ENCODE peak calls at places on chromosomes 1 and 21, in seven cellular contexts. O is fibroblast of pulmonary artery, X is mucosa of descending colon, B is tibial nerve, N is Peyer's patch, T is left ventricle myocardium inferior, Q is coronary artery. S is an unnamed sample.

GRCh38 chr1:61280457-61280856 is 198.1 kb downstream of the NFIA start:
- DNase-seq in O (no peak), X (no peak), B (no peak), N (no peak), T (no peak), Q (no peak), S (no peak)

GRCh38 chr1:227845519-227845918 is 30.0 kb downstream of the PRSS38 start:
- DNase-seq in O (no peak), X (no peak), B (no peak), N (no peak), T (no peak), Q (no peak), S (no peak)

GRCh38 chr21:36883532-36884486 is 82.7 kb downstream of the HLCS start:
- DNase-seq in O (no peak), X (no peak), B (no peak), N (no peak), T (no peak), Q (no peak), S (no peak)

GRCh38 chr1:1283821-1284220 is 3.6 kb downstream of the SCNN1D start:
- DNase-seq in O (no peak), X (no peak), B (no peak), N (no peak), T (no peak), Q (no peak), S (no peak)

GRCh38 chr1:206558794-206559660 is 51.7 kb downstream of the RASSF5 start:
- DNase-seq in O (no peak), X (no peak), B (no peak), N (peak), T (no peak), Q (no peak), S (no peak)

GRCh38 chr1:219460561-219461511 is 152.1 kb downstream of the ZC3H11B start:
- DNase-seq in O (no peak), X (no peak), B (no peak), N (no peak), T (no peak), Q (no peak), S (no peak)

GRCh38 chr1:15939181-15940109 is 36.5 kb downstream of the ZBTB17 start:
- DNase-seq in O (no peak), X (peak), B (no peak), N (no peak), T (no peak), Q (peak), S (no peak)

GRCh38 chr1:207007352-207008033 is 25.1 kb downstream of the C1orf116 start:
- DNase-seq in O (peak), X (no peak), B (peak), N (no peak), T (no peak), Q (no peak), S (no peak)

GRCh38 chr1:44249543-44249942 is 36.3 kb downstream of the DMAP1 start:
- DNase-seq in O (peak), X (no peak), B (no peak), N (no peak), T (no peak), Q (no peak), S (no peak)

GRCh38 chr1:176049582-176049981 is 157.5 kb downstream of the COP1 start:
- DNase-seq in O (no peak), X (no peak), B (no peak), N (no peak), T (no peak), Q (no peak), S (no peak)

GRCh38 chr1:155499953-155500621 is 62.5 kb downstream of the ASH1L start:
- DNase-seq in O (peak), X (peak), B (no peak), N (no peak), T (no peak), Q (no peak), S (no peak)

GRCh38 chr1:109161836-109162606 is 48.1 kb downstream of the ELAPOR1 start:
- DNase-seq in O (peak), X (no peak), B (peak), N (no peak), T (peak), Q (no peak), S (no peak)

GRCh38 chr21:29238967-29239289 is 59.8 kb upstream of the BACH1 start:
- DNase-seq in O (no peak), X (peak), B (peak), N (no peak), T (no peak), Q (no peak), S (no peak)

GRCh38 chr1:201718346-201719202 is 110.4 kb upstream of the IPO9 start:
- DNase-seq in O (no peak), X (no peak), B (no peak), N (no peak), T (no peak), Q (no peak), S (peak)

GRCh38 chr1:196160066-196160795 is 448.0 kb downstream of the KCNT2 start:
- DNase-seq in O (peak), X (no peak), B (no peak), N (no peak), T (no peak), Q (no peak), S (no peak)

GRCh38 chr1:98556521-98557158 is 104.9 kb upstream of the SNX7 start:
- DNase-seq in O (peak), X (no peak), B (no peak), N (no peak), T (no peak), Q (no peak), S (no peak)

GRCh38 chr1:222009105-222009730 is 267.3 kb upstream of the DUSP10 start:
- DNase-seq in O (peak), X (peak), B (peak), N (peak), T (no peak), Q (no peak), S (no peak)

GRCh38 chr1:55337801-55338447 is 122.8 kb upstream of the USP24 start:
- DNase-seq in O (peak), X (peak), B (no peak), N (no peak), T (no peak), Q (peak), S (no peak)

GRCh38 chr1:172269084-172269483 is 151.4 kb upstream of the C1orf105 start:
- DNase-seq in O (no peak), X (no peak), B (no peak), N (no peak), T (no peak), Q (no peak), S (no peak)

GRCh38 chr1:207181838-207182237 is 77.8 kb downstream of the C4BPA start:
- DNase-seq in O (peak), X (no peak), B (no peak), N (no peak), T (no peak), Q (no peak), S (no peak)

GRCh38 chr1:76374111-76374510 is 299.6 kb downstream of the ST6GALNAC3 start:
- DNase-seq in O (no peak), X (no peak), B (no peak), N (no peak), T (no peak), Q (no peak), S (no peak)

GRCh38 chr1:42085596-42085995 is 67.6 kb upstream of the GUCA2B start:
- DNase-seq in O (peak), X (no peak), B (no peak), N (no peak), T (no peak), Q (no peak), S (no peak)

GRCh38 chr1:162191396-162192322 is 122.2 kb downstream of the NOS1AP start:
- DNase-seq in O (no peak), X (peak), B (no peak), N (no peak), T (no peak), Q (no peak), S (no peak)

GRCh38 chr1:200129480-200129879 is 102.0 kb downstream of the NR5A2 start:
- DNase-seq in O (no peak), X (no peak), B (no peak), N (no peak), T (no peak), Q (no peak), S (no peak)

GRCh38 chr1:7120863-7121621 is 335.8 kb downstream of the CAMTA1 start:
- DNase-seq in O (no peak), X (no peak), B (no peak), N (no peak), T (no peak), Q (no peak), S (no peak)

GRCh38 chr1:7116001-7116400 is 330.7 kb downstream of the CAMTA1 start:
- DNase-seq in O (no peak), X (no peak), B (no peak), N (no peak), T (no peak), Q (no peak), S (no peak)

GRCh38 chr1:7117265-7117598 is 332.0 kb downstream of the CAMTA1 start:
- DNase-seq in O (no peak), X (no peak), B (no peak), N (no peak), T (no peak), Q (no peak), S (no peak)

GRCh38 chr1:7121622-7121988 is 336.4 kb downstream of the CAMTA1 start:
- DNase-seq in O (no peak), X (no peak), B (no peak), N (no peak), T (peak), Q (no peak), S (no peak)

DNA sequence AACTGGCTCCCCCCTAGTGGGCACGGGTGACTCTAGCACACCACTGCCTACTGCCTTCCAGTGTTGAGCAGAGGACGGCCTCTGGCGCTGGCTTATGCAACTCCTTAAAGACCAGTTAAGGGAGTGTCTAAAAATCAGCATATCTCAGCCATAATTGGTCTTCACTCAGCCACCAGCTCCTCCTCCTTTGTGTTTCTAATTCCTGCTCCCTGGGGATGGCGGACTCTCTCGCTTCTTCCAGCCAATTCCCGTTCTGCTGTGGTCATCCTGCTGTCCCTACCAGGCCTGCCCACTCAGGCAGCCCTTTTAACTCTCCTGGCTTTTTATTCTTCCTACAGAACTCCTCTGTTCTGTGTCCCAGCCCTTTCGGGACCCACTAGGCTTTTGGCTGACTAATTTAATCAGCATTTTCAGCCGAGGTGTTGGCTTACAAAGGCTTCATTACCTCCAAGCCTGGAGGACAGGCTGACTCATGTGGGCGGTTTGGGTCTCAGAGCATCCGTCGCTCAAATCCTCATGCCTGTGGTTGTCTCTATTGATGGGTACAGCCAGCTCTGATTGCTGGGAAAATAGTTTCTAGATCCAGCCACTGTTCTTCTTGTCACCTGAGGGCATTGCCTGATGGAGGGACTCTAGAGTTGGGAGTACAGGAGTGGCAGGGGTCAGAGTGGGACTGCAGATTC is 332.5 kb downstream of the CAMTA1 start:
- DNase-seq in O (peak), X (peak), B (no peak), N (no peak), T (no peak), Q (no peak), S (no peak)
- TF ChIP-seq CTCF in O (no peak), X (no peak), B (no peak), N (no peak), T (no peak), Q (no peak), S (no peak)

DNA sequence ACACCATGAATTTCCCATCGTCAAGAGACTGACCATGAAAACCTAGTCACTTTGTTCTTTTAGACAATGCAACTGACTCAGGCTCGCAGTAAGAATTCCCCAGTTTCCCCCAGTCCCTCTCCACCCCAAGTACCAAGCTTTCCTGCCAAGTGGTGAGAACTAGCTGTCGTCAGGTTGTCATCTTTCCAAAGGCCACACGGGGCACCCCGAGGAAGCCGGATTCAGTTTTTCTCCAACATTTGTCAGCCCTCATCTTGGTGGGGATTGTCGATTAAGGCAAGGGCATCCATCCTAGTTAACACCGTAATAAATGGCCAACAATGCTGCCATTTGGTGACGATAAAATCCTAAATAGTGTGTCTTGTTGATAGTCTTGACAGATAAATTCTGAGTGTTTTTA is 56.0 kb upstream of the PROX1 start:
- DNase-seq in O (no peak), X (no peak), B (no peak), N (no peak), T (no peak), Q (no peak), S (no peak)
- TF ChIP-seq CTCF in O (no peak), X (no peak), B (no peak), N (no peak), T (peak), Q (no peak), S (no peak)

GRCh38 chr1:234123867-234124266 is 219.4 kb downstream of the SLC35F3 start:
- DNase-seq in O (peak), X (no peak), B (no peak), N (no peak), T (no peak), Q (no peak), S (no peak)

GRCh38 chr1:234120327-234120944 is 216.0 kb downstream of the SLC35F3 start:
- DNase-seq in O (no peak), X (no peak), B (no peak), N (no peak), T (no peak), Q (no peak), S (no peak)

GRCh38 chr1:234125714-234126113 is 221.2 kb downstream of the SLC35F3 start:
- DNase-seq in O (no peak), X (no peak), B (no peak), N (no peak), T (no peak), Q (no peak), S (no peak)

GRCh38 chr1:234125283-234125682 is 220.8 kb downstream of the SLC35F3 start:
- DNase-seq in O (no peak), X (peak), B (no peak), N (no peak), T (no peak), Q (no peak), S (no peak)
- TF ChIP-seq CTCF in O (peak), X (no peak), B (no peak), N (no peak), T (no peak), Q (no peak), S (peak)

GRCh38 chr1:22527555-22528296 is 35.6 kb upstream of the EPHA8 start:
- DNase-seq in O (peak), X (no peak), B (no peak), N (no peak), T (no peak), Q (no peak), S (no peak)
- TF ChIP-seq CTCF in O (no peak), X (no peak), B (no peak), N (no peak), T (peak), Q (no peak), S (peak)

GRCh38 chr1:24872446-24872845 is 57.6 kb downstream of the RUNX3 start:
- DNase-seq in O (no peak), X (no peak), B (no peak), N (no peak), T (no peak), Q (no peak), S (no peak)

GRCh38 chr1:24873148-24873547 is 56.9 kb downstream of the RUNX3 start:
- DNase-seq in O (no peak), X (no peak), B (no peak), N (no peak), T (no peak), Q (no peak), S (no peak)

GRCh38 chr1:24870551-24871195 is 59.4 kb downstream of the RUNX3 start:
- DNase-seq in O (no peak), X (no peak), B (no peak), N (no peak), T (no peak), Q (no peak), S (no peak)

GRCh38 chr1:24874056-24874455 is 56.0 kb downstream of the RUNX3 start:
- DNase-seq in O (no peak), X (no peak), B (no peak), N (no peak), T (no peak), Q (no peak), S (no peak)

DNA sequence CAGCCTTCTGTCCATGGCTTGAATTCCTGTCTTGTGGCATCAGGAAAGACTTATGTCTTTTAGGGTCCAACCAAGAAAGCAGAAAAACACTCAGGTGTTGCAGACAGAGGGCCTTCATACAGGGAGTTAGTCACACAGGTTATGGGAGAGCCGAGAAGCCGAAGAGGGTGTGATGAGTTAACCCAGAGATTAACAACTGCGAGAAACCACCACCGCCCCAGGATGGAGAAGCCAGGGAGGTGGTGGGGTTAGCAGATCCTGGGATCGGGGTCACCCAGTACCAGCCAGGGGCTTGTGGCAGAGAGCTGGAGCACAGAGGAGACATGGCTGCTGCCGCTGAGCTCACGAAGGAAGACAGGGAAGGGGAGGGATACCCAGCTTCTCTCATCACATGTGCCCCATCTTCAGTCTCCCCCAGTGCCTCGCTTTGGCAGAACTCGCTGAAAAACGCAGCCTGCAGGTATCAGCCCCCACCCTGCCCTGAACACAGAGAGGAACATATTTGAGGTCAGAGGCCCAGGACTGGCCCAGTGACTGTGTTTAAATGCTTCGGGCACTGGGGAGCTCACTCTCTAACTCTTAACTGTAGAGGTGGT is 58.7 kb downstream of the RUNX3 start:
- DNase-seq in O (no peak), X (no peak), B (no peak), N (no peak), T (no peak), Q (no peak), S (no peak)
- TF ChIP-seq CTCF in O (no peak), X (no peak), B (no peak), N (no peak), T (no peak), Q (no peak), S (no peak)

DNA sequence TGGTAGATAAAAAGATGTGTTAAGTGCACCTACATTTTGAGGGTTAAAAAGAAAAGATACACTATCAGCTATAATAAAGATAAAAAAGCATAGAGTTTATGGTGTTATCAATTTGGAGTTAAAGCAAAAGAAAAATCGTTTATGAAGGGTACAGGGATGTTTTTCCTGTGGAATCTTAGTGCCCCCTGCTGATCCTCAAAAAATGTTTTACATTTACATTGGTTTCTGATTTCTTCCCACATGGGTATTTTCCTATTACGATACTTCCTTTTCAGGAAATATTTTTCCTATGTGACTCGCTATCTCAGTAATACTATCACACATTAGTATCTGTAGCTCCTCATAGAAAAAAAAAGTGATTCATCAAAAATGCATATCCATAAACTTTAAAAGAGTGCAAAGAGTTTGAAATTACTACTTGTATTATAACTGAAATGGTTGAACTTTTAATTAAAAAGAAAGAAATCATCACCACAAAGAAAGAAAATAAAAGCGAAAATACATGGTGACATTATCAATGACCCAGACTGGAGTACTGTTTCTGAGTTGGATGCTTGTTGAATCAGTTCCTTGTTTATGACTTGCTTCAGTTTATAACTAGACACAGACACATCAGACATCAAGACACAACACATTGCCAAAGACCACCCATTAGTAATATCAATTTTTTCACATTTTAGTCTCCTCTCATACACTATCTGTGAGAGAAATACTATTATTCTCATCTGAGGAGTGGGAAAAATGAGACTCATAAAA is 293.2 kb downstream of the MRPL39 start:
- DNase-seq in O (peak), X (no peak), B (no peak), N (no peak), T (no peak), Q (no peak), S (no peak)
- TF ChIP-seq CTCF in O (peak), X (no peak), B (no peak), N (no peak), T (peak), Q (no peak), S (peak)

DNA sequence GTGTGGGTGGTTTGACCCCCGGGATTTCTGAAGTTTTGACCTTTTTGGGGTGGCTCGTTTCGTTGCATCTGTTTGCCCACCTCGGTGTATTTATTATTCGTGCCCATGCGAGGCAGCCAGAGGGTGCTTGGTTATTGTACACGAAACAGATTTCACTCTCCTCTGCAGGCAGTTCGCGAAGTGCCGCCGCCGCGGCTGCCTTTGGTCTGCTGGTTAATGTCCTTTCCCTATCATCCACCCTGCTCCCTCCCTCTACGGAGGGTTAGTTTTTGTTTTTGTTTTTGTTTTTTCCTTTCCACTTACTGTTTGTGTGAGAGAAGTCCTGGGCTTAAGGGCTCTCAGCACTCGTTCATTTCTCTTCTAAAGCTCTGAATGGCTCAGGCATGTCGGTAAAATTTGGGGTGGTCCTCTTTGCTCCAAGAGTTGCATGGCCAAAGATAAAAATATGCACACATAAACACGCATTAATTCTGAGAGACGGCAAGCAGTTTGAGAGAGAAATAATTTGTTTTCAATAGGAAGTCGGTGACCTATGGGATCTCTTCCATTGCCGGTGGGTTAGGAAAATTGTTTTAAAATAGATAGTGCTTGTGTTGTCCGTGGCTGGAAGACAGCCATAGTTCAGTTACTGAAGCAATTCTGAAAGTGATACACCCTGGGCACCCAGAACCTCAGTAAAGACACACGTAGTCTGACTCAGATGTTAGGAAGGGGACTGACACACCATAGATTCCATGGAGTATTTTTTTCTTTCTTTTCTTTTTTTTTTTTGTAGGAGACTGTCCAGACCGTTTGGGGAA is 1.2 kb downstream of the C1orf21 start:
- DNase-seq in O (peak), X (peak), B (peak), N (no peak), T (peak), Q (no peak), S (no peak)
- TF ChIP-seq CTCF in O (peak), X (no peak), B (no peak), N (no peak), T (peak), Q (no peak), S (peak)

GRCh38 chr1:53176452-53177344 is 19.9 kb upstream of the CPT2 start:
- DNase-seq in O (peak), X (no peak), B (no peak), N (no peak), T (peak), Q (no peak), S (no peak)
- TF ChIP-seq CTCF in O (peak), X (no peak), B (peak), N (no peak), T (peak), Q (no peak), S (peak)

GRCh38 chr1:168957818-168958217 is 148.7 kb upstream of the ATP1B1 start:
- DNase-seq in O (no peak), X (no peak), B (no peak), N (no peak), T (no peak), Q (no peak), S (no peak)
- TF ChIP-seq CTCF in O (no peak), X (no peak), B (no peak), N (no peak), T (no peak), Q (no peak), S (no peak)